ENCODE peak calls at places on chromosomes 12 and 14, in four cellular contexts. One of them, this sample, is unnamed.
A peak's percentile ranks its signal among the peaks of the same experiment; 100 is the strongest.

GRCh38 chr14:103126873-103127304 is 3.6 kb downstream of the TNFAIP2 start:
- DNase-seq in K562: no peak
- DNase-seq in HepG2: peak; percentile 63
- DNase-seq in GM12878: no peak
- DNase-seq in this sample: no peak

GRCh38 chr12:93122569-93123091 is 193.5 kb upstream of the EEA1 start:
- DNase-seq in GM12878: no peak
- DNase-seq in K562: no peak
- DNase-seq in HepG2: peak; percentile 81
- DNase-seq in this sample: no peak

GRCh38 chr12:124026755-124027745 is 54.0 kb downstream of the ZNF664 start:
- DNase-seq in HepG2: no peak
- DNase-seq in K562: peak; percentile 56
- DNase-seq in GM12878: no peak
- DNase-seq in this sample: no peak

GRCh38 chr14:50854521-50854920 is 17.3 kb upstream of the ABHD12B start:
- DNase-seq in K562: no peak
- DNase-seq in GM12878: no peak
- DNase-seq in HepG2: no peak
- DNase-seq in this sample: no peak

GRCh38 chr12:67720383-67720856 is 71.9 kb downstream of the DYRK2 start:
- DNase-seq in GM12878: no peak
- DNase-seq in HepG2: no peak
- DNase-seq in K562: peak; percentile 1
- DNase-seq in this sample: no peak

GRCh38 chr14:30214456-30215090 is 286.9 kb upstream of the PRKD1 start:
- DNase-seq in K562: peak; percentile 46
- DNase-seq in GM12878: peak; percentile 8
- DNase-seq in HepG2: peak; percentile 75
- DNase-seq in this sample: no peak

GRCh38 chr12:111175404-111175803 is 193.5 kb downstream of the PHETA1 start:
- DNase-seq in HepG2: no peak
- DNase-seq in GM12878: no peak
- DNase-seq in K562: no peak
- DNase-seq in this sample: no peak

GRCh38 chr12:116672010-116672409 is 65.9 kb downstream of the SPRING1 start:
- DNase-seq in K562: no peak
- DNase-seq in HepG2: no peak
- DNase-seq in GM12878: no peak
- DNase-seq in this sample: no peak

DNA sequence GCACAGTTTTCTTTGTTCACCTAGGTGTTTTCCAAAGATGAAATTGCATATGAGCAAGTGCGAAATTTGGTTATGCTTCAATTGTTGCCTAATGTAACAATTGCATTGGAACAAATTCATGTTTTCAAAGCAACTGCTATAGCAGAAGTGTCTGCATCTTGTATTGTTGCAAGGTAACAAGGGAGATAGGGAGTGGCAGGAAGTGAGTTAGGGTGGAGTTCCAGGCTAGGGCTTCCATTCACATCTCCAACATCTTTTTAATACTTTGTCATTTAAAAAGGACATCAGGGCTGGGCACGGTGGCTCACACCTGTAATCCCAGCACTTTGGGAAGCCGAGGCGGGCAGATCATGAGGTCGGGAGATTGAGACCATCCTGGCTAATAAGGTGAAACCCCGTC is 312.3 kb upstream of the E2F7 start:
- DNase-seq in GM12878: no peak
- DNase-seq in K562: no peak
- DNase-seq in HepG2: no peak
- DNase-seq in this sample: no peak
- TF ChIP-seq TAF1 in GM12878: no peak
- TF ChIP-seq TAF1 in K562: no peak
- TF ChIP-seq TAF1 in HepG2: no peak
- TF ChIP-seq TAF1 in this sample: no peak

GRCh38 chr12:29346764-29347421 is 34.1 kb downstream of the ERGIC2 start:
- DNase-seq in K562: no peak
- DNase-seq in GM12878: no peak
- DNase-seq in HepG2: no peak
- DNase-seq in this sample: no peak

GRCh38 chr12:29337325-29337724 is 43.6 kb downstream of the ERGIC2 start:
- DNase-seq in HepG2: no peak
- DNase-seq in K562: no peak
- DNase-seq in GM12878: no peak
- DNase-seq in this sample: no peak

GRCh38 chr12:29343022-29343799 is 37.8 kb downstream of the ERGIC2 start:
- DNase-seq in GM12878: no peak
- DNase-seq in K562: no peak
- DNase-seq in HepG2: no peak
- DNase-seq in this sample: no peak
- TF ChIP-seq TAF1 in GM12878: no peak
- TF ChIP-seq TAF1 in K562: no peak
- TF ChIP-seq TAF1 in HepG2: no peak
- TF ChIP-seq TAF1 in this sample: no peak

DNA sequence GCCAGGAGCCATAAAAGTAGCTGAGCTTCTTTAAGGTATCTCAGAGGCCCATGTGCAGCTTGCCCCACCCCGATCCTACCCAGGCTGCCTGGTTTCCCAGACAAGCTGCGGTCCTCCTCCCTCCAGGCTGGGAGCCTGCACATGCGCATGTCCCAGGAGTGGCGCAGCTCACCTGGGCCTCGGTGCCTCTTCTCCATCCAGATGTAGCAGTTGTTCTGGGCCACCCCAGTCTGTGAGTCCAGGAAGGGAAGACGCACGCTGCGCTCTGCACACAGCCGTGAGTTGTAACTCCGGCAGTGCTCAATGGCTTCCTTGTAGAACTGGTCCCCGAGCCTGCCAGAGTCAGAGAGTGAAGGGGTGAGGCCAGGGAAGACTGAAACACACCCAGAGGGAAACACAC is 122.3 kb downstream of the DPF3 start:
- DNase-seq in HepG2: no peak
- DNase-seq in GM12878: no peak
- DNase-seq in K562: no peak
- DNase-seq in this sample: no peak
- TF ChIP-seq TAF1 in HepG2: no peak
- TF ChIP-seq TAF1 in GM12878: no peak
- TF ChIP-seq TAF1 in K562: no peak
- TF ChIP-seq TAF1 in this sample: no peak

GRCh38 chr12:79691299-79692248 is 810 bp upstream of the PAWR start:
- DNase-seq in GM12878: no peak
- DNase-seq in K562: no peak
- DNase-seq in HepG2: peak; percentile 39
- DNase-seq in this sample: no peak
- TF ChIP-seq TAF1 in GM12878: no peak
- TF ChIP-seq TAF1 in K562: no peak
- TF ChIP-seq TAF1 in HepG2: no peak
- TF ChIP-seq TAF1 in this sample: no peak

GRCh38 chr12:11174022-11174421 is 3.0 kb downstream of the SMIM10L1 start:
- DNase-seq in K562: no peak
- DNase-seq in HepG2: no peak
- DNase-seq in GM12878: no peak
- DNase-seq in this sample: no peak
- TF ChIP-seq TAF1 in K562: no peak
- TF ChIP-seq TAF1 in HepG2: no peak
- TF ChIP-seq TAF1 in GM12878: no peak
- TF ChIP-seq TAF1 in this sample: no peak

This sample was measured in GM12891.